ENCODE peak calls at places on chromosome 13, in seven cellular contexts. J, D, K, Z, P, V and B are unnamed samples.

GRCh38 chr13:86080340-86080995 is 281.2 kb upstream of the SLITRK6 start:
- DNase-seq in J (no peak), D (peak; percentile 68), K (no peak), Z (no peak), P (no peak), V (no peak), B (no peak)

GRCh38 chr13:32125746-32126145 is 94.2 kb downstream of the FRY start:
- DNase-seq in J (no peak), D (no peak), K (no peak), Z (no peak), P (no peak), V (peak; percentile 33), B (no peak)

GRCh38 chr13:67094952-67095351 is 135.2 kb downstream of the PCDH9 start:
- DNase-seq in J (peak; percentile 12), D (peak; percentile 36), K (no peak), Z (no peak), P (no peak), V (peak; percentile 32), B (no peak)

GRCh38 chr13:24511824-24512207 is 762 bp downstream of the PARP4 start:
- DNase-seq in J (no peak), D (no peak), K (no peak), Z (no peak), P (no peak), V (no peak), B (peak; percentile 64)

GRCh38 chr13:103031332-103031873 is 34.8 kb downstream of the SLC10A2 start:
- DNase-seq in J (no peak), D (no peak), K (no peak), Z (no peak), P (no peak), V (no peak), B (no peak)

GRCh38 chr13:41075034-41075433 is 13.7 kb downstream of the WBP4 start:
- DNase-seq in J (peak; percentile 49), D (peak; percentile 69), K (peak; percentile 31), Z (no peak), P (no peak), V (peak; percentile 66), B (peak; percentile 73)

GRCh38 chr13:26985285-26985878 is 186.2 kb downstream of the USP12 start:
- DNase-seq in J (peak; percentile 80), D (peak; percentile 89), K (peak; percentile 63), Z (peak; percentile 41), P (no peak), V (peak; percentile 89), B (peak; percentile 90)

GRCh38 chr13:85277753-85278152 is 521.5 kb downstream of the SLITRK6 start:
- DNase-seq in J (peak; percentile 21), D (peak; percentile 59), K (peak; percentile 34), Z (no peak), P (no peak), V (peak; percentile 30), B (no peak)

GRCh38 chr13:41004875-41005693 is 14.0 kb downstream of the ELF1 start:
- DNase-seq in J (no peak), D (peak; percentile 36), K (no peak), Z (no peak), P (no peak), V (peak; percentile 35), B (no peak)

GRCh38 chr13:111049791-111050538 is 65.1 kb upstream of the ARHGEF7 start:
- DNase-seq in J (no peak), D (peak; percentile 44), K (peak; percentile 31), Z (no peak), P (peak; percentile 80), V (peak; percentile 44), B (peak; percentile 16)

GRCh38 chr13:24274452-24274971 is 34.9 kb upstream of the C1QTNF9 start:
- DNase-seq in J (peak; percentile 59), D (peak; percentile 44), K (no peak), Z (no peak), P (no peak), V (peak; percentile 43), B (no peak)

GRCh38 chr13:28045861-28046260 is 54.5 kb downstream of the FLT3 start:
- DNase-seq in J (no peak), D (no peak), K (no peak), Z (no peak), P (no peak), V (no peak), B (no peak)

GRCh38 chr13:103953859-103954258 is 887.6 kb upstream of the SLC10A2 start:
- DNase-seq in J (no peak), D (no peak), K (no peak), Z (no peak), P (no peak), V (no peak), B (no peak)

GRCh38 chr13:42968906-42969305 is 23.1 kb downstream of the EPSTI1 start:
- DNase-seq in J (no peak), D (no peak), K (no peak), Z (no peak), P (no peak), V (no peak), B (no peak)

GRCh38 chr13:74290324-74290773 is 156.1 kb upstream of the KLF12 start:
- DNase-seq in J (peak; percentile 79), D (peak; percentile 98), K (no peak), Z (peak; percentile 98), P (no peak), V (peak; percentile 96), B (peak; percentile 31)

GRCh38 chr13:82739881-82740280 is 1142.4 kb downstream of the SLITRK1 start:
- DNase-seq in J (peak; percentile 12), D (peak; percentile 54), K (no peak), Z (no peak), P (no peak), V (peak; percentile 23), B (no peak)

GRCh38 chr13:29571876-29572570 is 23.5 kb downstream of the SLC7A1 start:
- DNase-seq in J (no peak), D (no peak), K (no peak), Z (no peak), P (no peak), V (no peak), B (no peak)